ENCODE peak calls at places on chromosomes 16 and 17, in five cellular contexts. D is bronchial epithelial cell, P is mesothelial cell of epicardium, I is mucosa of descending colon, R is esophagus squamous epithelium. Y is an unnamed sample.

GRCh38 chr16:12458591-12459400 is 344.9 kb downstream of the CPPED1 start:
- DNase-seq in D (no peak), P (no peak), I (peak; percentile 30), R (no peak), Y (peak; percentile 70)

GRCh38 chr16:60073376-60073775 is 1339.3 kb upstream of the GOT2 start:
- DNase-seq in D (no peak), P (no peak), I (no peak), R (no peak), Y (no peak)

GRCh38 chr17:63601439-63602371 is 1.0 kb downstream of the TACO1 start:
- DNase-seq in D (no peak), P (no peak), I (peak; percentile 51), R (no peak), Y (no peak)

GRCh38 chr17:27765353-27765752 is 35.0 kb downstream of the NOS2 start:
- DNase-seq in D (no peak), P (no peak), I (no peak), R (no peak), Y (no peak)

GRCh38 chr17:36209575-36209974 is 1.3 kb upstream of the CCL4L2 start:
- DNase-seq in D (no peak), P (no peak), I (no peak), R (no peak), Y (no peak)

GRCh38 chr17:2394775-2395191 is 6.1 kb downstream of the MNT start:
- DNase-seq in D (no peak), P (no peak), I (peak; percentile 55), R (no peak), Y (no peak)

GRCh38 chr16:17204248-17205043 is 266.3 kb downstream of the XYLT1 start:
- DNase-seq in D (no peak), P (no peak), I (no peak), R (no peak), Y (no peak)

GRCh38 chr16:19283637-19284036 is 1.9 kb upstream of the CLEC19A start:
- DNase-seq in D (peak; percentile 34), P (no peak), I (no peak), R (no peak), Y (no peak)

GRCh38 chr17:50909765-50910661 is 43.9 kb upstream of the TOB1 start:
- DNase-seq in D (no peak), P (no peak), I (no peak), R (no peak), Y (peak; percentile 75)

GRCh38 chr17:65930140-65930715 is 261.7 kb downstream of the CEP112 start:
- DNase-seq in D (no peak), P (no peak), I (no peak), R (no peak), Y (no peak)

GRCh38 chr17:28969706-28970393 is 18.5 kb upstream of the PHF12 start:
- DNase-seq in D (no peak), P (no peak), I (no peak), R (no peak), Y (no peak)

GRCh38 chr16:19879241-19879792 is 5.3 kb downstream of the GPRC5B start:
- DNase-seq in D (peak; percentile 91), P (no peak), I (no peak), R (no peak), Y (no peak)

GRCh38 chr16:71255721-71256120 is 25.2 kb upstream of the HYDIN start:
- DNase-seq in D (no peak), P (no peak), I (no peak), R (no peak), Y (no peak)

GRCh38 chr17:82168568-82168967 is 44.1 kb downstream of the CCDC57 start:
- DNase-seq in D (no peak), P (no peak), I (no peak), R (no peak), Y (no peak)

GRCh38 chr16:4344659-4345438 is 6.3 kb downstream of the PAM16 start:
- DNase-seq in D (peak; percentile 26), P (no peak), I (no peak), R (no peak), Y (no peak)

GRCh38 chr16:75244844-75245758 is 6.3 kb downstream of the BCAR1 start:
- DNase-seq in D (peak; percentile 69), P (no peak), I (peak; percentile 69), R (no peak), Y (no peak)

GRCh38 chr16:66131895-66132294 is 234.6 kb upstream of the CDH5 start:
- DNase-seq in D (peak; percentile 16), P (no peak), I (no peak), R (no peak), Y (no peak)

GRCh38 chr16:89670496-89671431 is 13.1 kb downstream of the SPATA33 start:
- DNase-seq in D (peak; percentile 47), P (no peak), I (no peak), R (no peak), Y (no peak)

GRCh38 chr17:265726-266125 is 84.3 kb upstream of the DOC2B start:
- DNase-seq in D (no peak), P (no peak), I (peak; percentile 6), R (no peak), Y (no peak)

GRCh38 chr16:1150511-1150982 is 2.4 kb upstream of the CACNA1H start:
- DNase-seq in D (no peak), P (no peak), I (no peak), R (no peak), Y (no peak)

GRCh38 chr17:3827124-3827773 is 18.8 kb downstream of the NCBP3 start:
- DNase-seq in D (peak; percentile 75), P (no peak), I (no peak), R (no peak), Y (peak; percentile 67)

GRCh38 chr17:64441772-64442549 is 7.0 kb upstream of the MILR1 start:
- DNase-seq in D (peak; percentile 64), P (no peak), I (no peak), R (no peak), Y (peak; percentile 74)

GRCh38 chr17:40032322-40033320 is 17.4 kb downstream of the CSF3 start:
- DNase-seq in D (no peak), P (no peak), I (peak; percentile 90), R (no peak), Y (no peak)

GRCh38 chr17:39962642-39963220 is at the start of gene GSDMA:
- DNase-seq in D (no peak), P (no peak), I (no peak), R (no peak), Y (no peak)

GRCh38 chr17:10857976-10858375 is 20.1 kb upstream of the PIRT start:
- DNase-seq in D (no peak), P (no peak), I (no peak), R (no peak), Y (no peak)

GRCh38 chr17:42101513-42102292 is 3.4 kb upstream of the ZNF385C start:
- DNase-seq in D (peak; percentile 49), P (no peak), I (peak; percentile 86), R (no peak), Y (no peak)

GRCh38 chr17:50927287-50927686 is 61.1 kb upstream of the TOB1 start:
- DNase-seq in D (no peak), P (no peak), I (no peak), R (no peak), Y (no peak)

GRCh38 chr16:84088695-84089395 is 27.9 kb downstream of the MBTPS1 start:
- DNase-seq in D (no peak), P (no peak), I (peak; percentile 62), R (no peak), Y (no peak)

GRCh38 chr17:44203731-44204452 is 4.2 kb upstream of the ATXN7L3 start:
- DNase-seq in D (peak; percentile 37), P (no peak), I (no peak), R (no peak), Y (no peak)

GRCh38 chr17:50871369-50871768 is 5.2 kb upstream of the TOB1 start:
- DNase-seq in D (no peak), P (no peak), I (no peak), R (no peak), Y (no peak)

GRCh38 chr17:40726919-40727318 is 23.4 kb upstream of the KRT24 start:
- DNase-seq in D (peak; percentile 33), P (no peak), I (no peak), R (no peak), Y (no peak)

GRCh38 chr16:56300901-56301351 is 109.6 kb downstream of the GNAO1 start:
- DNase-seq in D (no peak), P (no peak), I (no peak), R (no peak), Y (no peak)

GRCh38 chr17:70517808-70518207 is 348.5 kb downstream of the KCNJ2 start:
- DNase-seq in D (peak; percentile 33), P (no peak), I (no peak), R (no peak), Y (no peak)

GRCh38 chr17:39660397-39661043 is 4.6 kb upstream of the TCAP start:
- DNase-seq in D (no peak), P (no peak), I (no peak), R (no peak), Y (no peak)

GRCh38 chr17:78172284-78173024 is 4.1 kb downstream of the SYNGR2 start:
- DNase-seq in D (no peak), P (no peak), I (peak; percentile 89), R (no peak), Y (peak; percentile 76)

GRCh38 chr17:78174870-78175642 is 6.7 kb downstream of the SYNGR2 start:
- DNase-seq in D (no peak), P (no peak), I (peak; percentile 67), R (no peak), Y (no peak)

GRCh38 chr17:78175643-78175981 is 7.2 kb downstream of the SYNGR2 start:
- DNase-seq in D (no peak), P (no peak), I (no peak), R (no peak), Y (no peak)

GRCh38 chr17:78173025-78173715 is 4.8 kb downstream of the SYNGR2 start:
- DNase-seq in D (no peak), P (no peak), I (peak; percentile 59), R (no peak), Y (no peak)

GRCh38 chr17:78174332-78174869 is 6.0 kb downstream of the SYNGR2 start:
- DNase-seq in D (no peak), P (no peak), I (peak; percentile 94), R (no peak), Y (peak; percentile 80)
- TF ChIP-seq CTCF in D (peak; percentile 49), P (no peak), I (peak; percentile 50), R (peak; percentile 63), Y (peak; percentile 82)

DNA sequence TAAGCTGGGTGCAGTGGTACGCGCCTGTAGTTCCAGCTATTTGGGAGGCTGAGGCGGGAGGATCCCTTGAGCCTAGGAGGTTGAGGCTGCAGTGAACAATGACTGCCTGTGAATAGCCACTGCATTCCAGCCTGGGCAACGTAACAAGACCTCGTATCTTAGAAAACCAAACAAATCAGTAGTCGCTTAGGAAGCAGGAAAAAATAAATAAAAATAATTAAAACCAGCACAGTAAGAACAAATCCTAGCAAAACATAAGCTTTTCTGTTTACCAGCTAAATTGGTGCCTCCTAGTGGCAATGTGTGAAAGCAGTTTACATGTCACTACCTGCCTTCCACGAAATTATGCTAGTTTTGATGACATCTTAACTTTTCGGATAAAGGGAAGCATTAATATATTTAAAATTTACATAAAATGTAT is 1.3 kb downstream of the ARMC5 start:
- DNase-seq in D (peak; percentile 66), P (no peak), I (peak; percentile 35), R (no peak), Y (no peak)
- TF ChIP-seq CTCF in D (peak; percentile 71), P (peak; percentile 65), I (peak; percentile 50), R (peak; percentile 67), Y (peak; percentile 82)

GRCh38 chr16:49416276-49416675 is 42.7 kb downstream of the C16orf78 start:
- DNase-seq in D (no peak), P (no peak), I (no peak), R (no peak), Y (no peak)
- TF ChIP-seq CTCF in D (no peak), P (no peak), I (no peak), R (no peak), Y (no peak)

GRCh38 chr17:74919440-74920305 is 3.4 kb downstream of the USH1G start:
- DNase-seq in D (no peak), P (no peak), I (peak; percentile 43), R (no peak), Y (no peak)
- TF ChIP-seq CTCF in D (no peak), P (no peak), I (no peak), R (no peak), Y (peak; percentile 36)

GRCh38 chr16:85396879-85397871 is 215.9 kb upstream of the GSE1 start:
- DNase-seq in D (peak; percentile 38), P (peak; percentile 18), I (peak; percentile 55), R (no peak), Y (peak; percentile 36)
- TF ChIP-seq CTCF in D (peak; percentile 55), P (no peak), I (no peak), R (peak; percentile 56), Y (no peak)

Y was measured in CD14-positive monocyte.